ENCODE peak calls at places on chromosome 4, in five cellular contexts. One of them, this sample, is unnamed.

GRCh38 chr4:7344650-7345049 is 90.1 kb downstream of the PSAPL1 start:
- DNase-seq in Daoy: no peak
- DNase-seq in AG10803: no peak
- DNase-seq in EL: no peak
- DNase-seq in NCI-H510A treated with DMSO at 0.1 percent for 48 hours: no peak
- DNase-seq in this sample: no peak

GRCh38 chr4:32161382-32161781 is 1441.2 kb downstream of the PCDH7 start:
- DNase-seq in Daoy: peak
- DNase-seq in AG10803: no peak
- DNase-seq in EL: no peak
- DNase-seq in NCI-H510A treated with DMSO at 0.1 percent for 48 hours: no peak
- DNase-seq in this sample: peak

GRCh38 chr4:101033986-101034385 is 313.3 kb downstream of the PPP3CA start:
- DNase-seq in Daoy: no peak
- DNase-seq in AG10803: no peak
- DNase-seq in EL: no peak
- DNase-seq in NCI-H510A treated with DMSO at 0.1 percent for 48 hours: no peak
- DNase-seq in this sample: no peak

GRCh38 chr4:3302786-3303444 is 10.1 kb downstream of the RGS12 start:
- DNase-seq in Daoy: no peak
- DNase-seq in AG10803: no peak
- DNase-seq in EL: no peak
- DNase-seq in NCI-H510A treated with DMSO at 0.1 percent for 48 hours: no peak
- DNase-seq in this sample: no peak

GRCh38 chr4:43864616-43865146 is 583.9 kb downstream of the KCTD8 start:
- DNase-seq in Daoy: no peak
- DNase-seq in AG10803: no peak
- DNase-seq in EL: no peak
- DNase-seq in NCI-H510A treated with DMSO at 0.1 percent for 48 hours: no peak
- DNase-seq in this sample: no peak

GRCh38 chr4:23881052-23881501 is 8.8 kb downstream of the PPARGC1A start:
- DNase-seq in Daoy: no peak
- DNase-seq in AG10803: no peak
- DNase-seq in EL: no peak
- DNase-seq in NCI-H510A treated with DMSO at 0.1 percent for 48 hours: peak
- DNase-seq in this sample: peak

GRCh38 chr4:23827971-23828680 is 61.7 kb downstream of the PPARGC1A start:
- DNase-seq in Daoy: no peak
- DNase-seq in AG10803: peak
- DNase-seq in EL: no peak
- DNase-seq in NCI-H510A treated with DMSO at 0.1 percent for 48 hours: no peak
- DNase-seq in this sample: no peak

GRCh38 chr4:10273030-10273429 is 156.4 kb upstream of the WDR1 start:
- DNase-seq in Daoy: no peak
- DNase-seq in AG10803: peak
- DNase-seq in EL: peak
- DNase-seq in NCI-H510A treated with DMSO at 0.1 percent for 48 hours: no peak
- DNase-seq in this sample: no peak

GRCh38 chr4:13294961-13295605 is 189.1 kb downstream of the RAB28 start:
- DNase-seq in Daoy: no peak
- DNase-seq in AG10803: peak
- DNase-seq in EL: no peak
- DNase-seq in NCI-H510A treated with DMSO at 0.1 percent for 48 hours: no peak
- DNase-seq in this sample: no peak

GRCh38 chr4:120348521-120348920 is 281.9 kb upstream of the MAD2L1 start:
- DNase-seq in Daoy: no peak
- DNase-seq in AG10803: no peak
- DNase-seq in EL: no peak
- DNase-seq in NCI-H510A treated with DMSO at 0.1 percent for 48 hours: no peak
- DNase-seq in this sample: no peak

GRCh38 chr4:7457201-7458065 is 22.7 kb upstream of the PSAPL1 start:
- DNase-seq in Daoy: no peak
- DNase-seq in AG10803: no peak
- DNase-seq in EL: no peak
- DNase-seq in NCI-H510A treated with DMSO at 0.1 percent for 48 hours: no peak
- DNase-seq in this sample: no peak

GRCh38 chr4:109945056-109945455 is 32.4 kb downstream of the EGF start:
- DNase-seq in Daoy: peak
- DNase-seq in AG10803: no peak
- DNase-seq in EL: no peak
- DNase-seq in NCI-H510A treated with DMSO at 0.1 percent for 48 hours: no peak
- DNase-seq in this sample: peak

GRCh38 chr4:33060873-33061542 is 2340.8 kb downstream of the PCDH7 start:
- DNase-seq in Daoy: peak
- DNase-seq in AG10803: peak
- DNase-seq in EL: peak
- DNase-seq in NCI-H510A treated with DMSO at 0.1 percent for 48 hours: peak
- DNase-seq in this sample: peak

GRCh38 chr4:138028923-138029322 is 213.2 kb downstream of the SLC7A11 start:
- DNase-seq in Daoy: no peak
- DNase-seq in AG10803: no peak
- DNase-seq in EL: no peak
- DNase-seq in NCI-H510A treated with DMSO at 0.1 percent for 48 hours: no peak
- DNase-seq in this sample: no peak

GRCh38 chr4:123412700-123413512 is 16.3 kb downstream of the SPRY1 start:
- DNase-seq in Daoy: no peak
- DNase-seq in AG10803: peak
- DNase-seq in EL: no peak
- DNase-seq in NCI-H510A treated with DMSO at 0.1 percent for 48 hours: no peak
- DNase-seq in this sample: no peak

GRCh38 chr4:139403457-139403856 is 50.5 kb upstream of the RAB33B start:
- DNase-seq in Daoy: no peak
- DNase-seq in AG10803: no peak
- DNase-seq in EL: no peak
- DNase-seq in NCI-H510A treated with DMSO at 0.1 percent for 48 hours: no peak
- DNase-seq in this sample: no peak

GRCh38 chr4:185792384-185793146 is 19.4 kb downstream of the SORBS2 start:
- DNase-seq in Daoy: peak
- DNase-seq in AG10803: peak
- DNase-seq in EL: peak
- DNase-seq in NCI-H510A treated with DMSO at 0.1 percent for 48 hours: peak
- DNase-seq in this sample: peak

GRCh38 chr4:5890063-5890727 is 2.7 kb downstream of the CRMP1 start:
- DNase-seq in Daoy: peak
- DNase-seq in AG10803: no peak
- DNase-seq in EL: no peak
- DNase-seq in NCI-H510A treated with DMSO at 0.1 percent for 48 hours: peak
- DNase-seq in this sample: no peak

GRCh38 chr4:72902354-72902753 is 167.2 kb downstream of the COX18 start:
- DNase-seq in Daoy: no peak
- DNase-seq in AG10803: no peak
- DNase-seq in EL: peak
- DNase-seq in NCI-H510A treated with DMSO at 0.1 percent for 48 hours: no peak
- DNase-seq in this sample: no peak

GRCh38 chr4:54882616-54883015 is 224.9 kb downstream of the KIT start:
- DNase-seq in Daoy: no peak
- DNase-seq in AG10803: no peak
- DNase-seq in EL: peak
- DNase-seq in NCI-H510A treated with DMSO at 0.1 percent for 48 hours: no peak
- DNase-seq in this sample: no peak

GRCh38 chr4:2259036-2259540 is 2.8 kb downstream of the MXD4 start:
- DNase-seq in Daoy: peak
- DNase-seq in AG10803: no peak
- DNase-seq in EL: no peak
- DNase-seq in NCI-H510A treated with DMSO at 0.1 percent for 48 hours: no peak
- DNase-seq in this sample: no peak

GRCh38 chr4:100848865-100849264 is 331.0 kb upstream of the EMCN start:
- DNase-seq in Daoy: no peak
- DNase-seq in AG10803: no peak
- DNase-seq in EL: no peak
- DNase-seq in NCI-H510A treated with DMSO at 0.1 percent for 48 hours: no peak
- DNase-seq in this sample: peak

GRCh38 chr4:142405021-142405991 is 440.8 kb downstream of the INPP4B start:
- DNase-seq in Daoy: peak
- DNase-seq in AG10803: peak
- DNase-seq in EL: peak
- DNase-seq in NCI-H510A treated with DMSO at 0.1 percent for 48 hours: peak
- DNase-seq in this sample: peak

GRCh38 chr4:109313168-109314133 is 11.0 kb upstream of the COL25A1 start:
- DNase-seq in Daoy: no peak
- DNase-seq in AG10803: no peak
- DNase-seq in EL: no peak
- DNase-seq in NCI-H510A treated with DMSO at 0.1 percent for 48 hours: no peak
- DNase-seq in this sample: peak

GRCh38 chr4:40423735-40424134 is 88.6 kb downstream of the CHRNA9 start:
- DNase-seq in Daoy: no peak
- DNase-seq in AG10803: peak
- DNase-seq in EL: peak
- DNase-seq in NCI-H510A treated with DMSO at 0.1 percent for 48 hours: no peak
- DNase-seq in this sample: no peak

GRCh38 chr4:164821711-164822110 is 55.3 kb upstream of the APELA start:
- DNase-seq in Daoy: no peak
- DNase-seq in AG10803: no peak
- DNase-seq in EL: no peak
- DNase-seq in NCI-H510A treated with DMSO at 0.1 percent for 48 hours: no peak
- DNase-seq in this sample: no peak

GRCh38 chr4:171157462-171158082 is 655.6 kb upstream of the GALNTL6 start:
- DNase-seq in Daoy: no peak
- DNase-seq in AG10803: no peak
- DNase-seq in EL: no peak
- DNase-seq in NCI-H510A treated with DMSO at 0.1 percent for 48 hours: no peak
- DNase-seq in this sample: no peak

GRCh38 chr4:122614621-122615020 is 6.2 kb downstream of the IL21 start:
- DNase-seq in Daoy: no peak
- DNase-seq in AG10803: no peak
- DNase-seq in EL: no peak
- DNase-seq in NCI-H510A treated with DMSO at 0.1 percent for 48 hours: no peak
- DNase-seq in this sample: no peak

GRCh38 chr4:156391297-156391653 is 437.6 kb upstream of the CTSO start:
- DNase-seq in Daoy: no peak
- DNase-seq in AG10803: no peak
- DNase-seq in EL: no peak
- DNase-seq in NCI-H510A treated with DMSO at 0.1 percent for 48 hours: no peak
- DNase-seq in this sample: no peak

GRCh38 chr4:15809058-15809457 is 30.9 kb downstream of the CD38 start:
- DNase-seq in Daoy: no peak
- DNase-seq in AG10803: no peak
- DNase-seq in EL: no peak
- DNase-seq in NCI-H510A treated with DMSO at 0.1 percent for 48 hours: no peak
- DNase-seq in this sample: no peak

GRCh38 chr4:122673252-122673651 is 52.4 kb upstream of the IL21 start:
- DNase-seq in Daoy: no peak
- DNase-seq in AG10803: peak
- DNase-seq in EL: no peak
- DNase-seq in NCI-H510A treated with DMSO at 0.1 percent for 48 hours: no peak
- DNase-seq in this sample: no peak

GRCh38 chr4:155999743-156000142 is 46.1 kb upstream of the CTSO start:
- DNase-seq in Daoy: peak
- DNase-seq in AG10803: no peak
- DNase-seq in EL: peak
- DNase-seq in NCI-H510A treated with DMSO at 0.1 percent for 48 hours: no peak
- DNase-seq in this sample: no peak

GRCh38 chr4:173585876-173586572 is 56.0 kb upstream of the HAND2 start:
- DNase-seq in Daoy: no peak
- DNase-seq in AG10803: no peak
- DNase-seq in EL: no peak
- DNase-seq in NCI-H510A treated with DMSO at 0.1 percent for 48 hours: no peak
- DNase-seq in this sample: no peak

This sample was measured in HT1080.